ENCODE peak calls at places on chromosome 10, in eight cellular contexts. S is endothelial cell, Y is chondrocyte, P is natural killer cell, W is cardiac fibroblast, G is cardiac muscle cell, Q is sigmoid colon, E is astrocyte of the spinal cord. U is an unnamed sample.

GRCh38 chr10:28962768-28963167 is 285.4 kb downstream of the BAMBI start:
- DNase-seq in S (no peak), Y (no peak), P (no peak), W (no peak), G (no peak), Q (no peak), E (no peak), U (no peak)

GRCh38 chr10:119265691-119266090 is 58.3 kb downstream of the GRK5 start:
- DNase-seq in S (no peak), Y (peak), P (no peak), W (no peak), G (no peak), Q (no peak), E (no peak), U (no peak)

GRCh38 chr10:47360419-47361040 is 12.4 kb downstream of the RBP3 start:
- DNase-seq in S (no peak), Y (peak), P (no peak), W (no peak), G (no peak), Q (no peak), E (no peak), U (no peak)

GRCh38 chr10:129365767-129366400 is 101.2 kb upstream of the MGMT start:
- DNase-seq in S (no peak), Y (no peak), P (no peak), W (no peak), G (no peak), Q (no peak), E (no peak), U (no peak)

GRCh38 chr10:103501186-103501585 is 7.7 kb downstream of the NEURL1 start:
- DNase-seq in S (no peak), Y (peak), P (no peak), W (no peak), G (no peak), Q (no peak), E (no peak), U (no peak)

GRCh38 chr10:46092523-46093195 is 46.6 kb upstream of the MSMB start:
- DNase-seq in S (no peak), Y (no peak), P (no peak), W (no peak), G (no peak), Q (no peak), E (no peak), U (no peak)

GRCh38 chr10:104488046-104488832 is 134.6 kb downstream of the CFAP58 start:
- DNase-seq in S (no peak), Y (no peak), P (no peak), W (no peak), G (no peak), Q (no peak), E (no peak), U (no peak)

GRCh38 chr10:130352291-130352645 is 216.1 kb downstream of the GLRX3 start:
- DNase-seq in S (no peak), Y (peak), P (no peak), W (no peak), G (no peak), Q (no peak), E (no peak), U (no peak)

GRCh38 chr10:128095023-128095752 is 31.0 kb downstream of the MKI67 start:
- DNase-seq in S (no peak), Y (no peak), P (peak), W (no peak), G (no peak), Q (no peak), E (no peak), U (no peak)

DNA sequence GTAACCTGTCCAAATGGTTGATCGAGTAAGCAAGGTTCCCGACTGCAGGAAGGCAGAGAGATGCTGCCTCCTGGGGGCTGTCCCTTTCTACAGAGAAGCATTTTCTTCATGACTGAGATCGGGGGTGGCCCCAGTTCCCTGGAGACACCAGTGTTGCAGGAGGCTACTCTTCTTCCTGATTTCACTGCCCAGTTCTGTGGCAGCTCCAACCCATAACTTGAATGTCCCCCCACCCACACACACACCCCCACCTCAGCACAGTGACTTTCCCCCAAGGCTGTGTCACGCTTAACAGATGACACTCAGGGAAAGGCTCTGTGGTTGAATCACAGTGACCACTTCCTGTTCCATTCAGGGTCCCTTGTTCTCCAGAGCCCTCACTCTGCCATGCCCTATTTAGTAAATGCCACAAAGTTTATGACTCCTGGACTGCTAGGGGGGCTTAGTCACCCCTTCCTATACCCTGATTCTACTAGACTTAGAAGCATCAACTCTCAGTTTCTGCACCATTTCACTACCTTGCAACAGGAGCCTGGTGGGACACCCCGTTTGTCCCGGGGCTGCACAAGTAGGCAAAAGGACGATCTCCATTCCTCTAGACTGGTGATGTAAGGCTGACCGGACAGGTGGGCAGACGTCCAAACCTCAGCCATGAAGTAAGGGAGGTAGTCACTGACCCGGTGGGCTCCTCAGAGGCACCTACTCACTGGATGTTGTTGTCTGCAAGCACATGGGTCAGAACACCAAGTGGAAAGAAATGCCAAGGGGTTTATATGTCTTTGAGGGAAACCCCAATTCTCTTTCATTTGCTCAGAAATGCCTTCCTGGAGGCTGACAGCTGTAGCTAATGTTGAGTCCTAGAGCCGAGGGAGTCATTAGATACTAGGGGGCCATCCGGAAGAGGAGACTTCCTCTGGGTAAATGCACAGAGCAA is 31.3 kb upstream of the SMC3 start:
- DNase-seq in S (no peak), Y (no peak), P (peak), W (peak), G (peak), Q (no peak), E (peak), U (no peak)
- TF ChIP-seq CTCF in S (no peak), Y (peak), P (peak), W (peak), G (peak), Q (peak), E (peak), U (peak)

GRCh38 chr10:54800677-54801480 is at the start of gene PCDH15:
- DNase-seq in S (peak), Y (no peak), P (no peak), W (no peak), G (peak), Q (no peak), E (peak), U (no peak)
- TF ChIP-seq CTCF in S (no peak), Y (peak), P (no peak), W (no peak), G (peak), Q (no peak), E (peak), U (peak)

GRCh38 chr10:11881477-11882417 is 58.6 kb downstream of the PROSER2 start:
- DNase-seq in S (no peak), Y (peak), P (no peak), W (peak), G (no peak), Q (no peak), E (no peak), U (no peak)

GRCh38 chr10:11878776-11879175 is 55.6 kb downstream of the PROSER2 start:
- DNase-seq in S (no peak), Y (no peak), P (no peak), W (no peak), G (no peak), Q (peak), E (no peak), U (no peak)

GRCh38 chr10:11881028-11881476 is 57.9 kb downstream of the PROSER2 start:
- DNase-seq in S (no peak), Y (peak), P (no peak), W (no peak), G (no peak), Q (no peak), E (no peak), U (no peak)

GRCh38 chr10:11879387-11880168 is 56.4 kb downstream of the PROSER2 start:
- DNase-seq in S (no peak), Y (no peak), P (no peak), W (no peak), G (no peak), Q (peak), E (no peak), U (no peak)

GRCh38 chr10:11880169-11881027 is 57.2 kb downstream of the PROSER2 start:
- DNase-seq in S (no peak), Y (peak), P (no peak), W (no peak), G (no peak), Q (no peak), E (no peak), U (no peak)
- TF ChIP-seq CTCF in S (no peak), Y (no peak), P (no peak), W (no peak), G (no peak), Q (no peak), E (no peak), U (no peak)

DNA sequence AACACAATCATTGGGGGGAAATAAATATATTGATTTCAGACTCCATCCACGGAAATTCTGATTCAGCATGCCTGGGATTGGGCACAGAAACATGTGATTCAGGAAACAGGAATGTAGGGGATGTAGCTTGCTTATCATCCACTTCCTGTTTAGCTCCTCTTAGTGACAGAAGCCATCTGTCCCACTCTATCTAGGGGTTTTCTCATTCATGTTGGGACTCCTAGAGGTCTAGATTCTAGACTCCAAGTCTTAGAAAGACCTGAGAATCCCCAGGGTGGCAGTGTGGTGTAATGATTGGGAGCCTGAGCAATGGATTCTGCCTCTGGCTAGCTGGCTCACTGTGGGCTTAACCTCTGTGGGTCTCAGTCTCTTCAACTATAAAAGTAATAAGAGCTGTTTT is 67.9 kb downstream of the CDK1 start:
- DNase-seq in S (no peak), Y (no peak), P (no peak), W (peak), G (peak), Q (no peak), E (peak), U (no peak)
- TF ChIP-seq CTCF in S (no peak), Y (peak), P (no peak), W (no peak), G (peak), Q (no peak), E (no peak), U (no peak)

DNA sequence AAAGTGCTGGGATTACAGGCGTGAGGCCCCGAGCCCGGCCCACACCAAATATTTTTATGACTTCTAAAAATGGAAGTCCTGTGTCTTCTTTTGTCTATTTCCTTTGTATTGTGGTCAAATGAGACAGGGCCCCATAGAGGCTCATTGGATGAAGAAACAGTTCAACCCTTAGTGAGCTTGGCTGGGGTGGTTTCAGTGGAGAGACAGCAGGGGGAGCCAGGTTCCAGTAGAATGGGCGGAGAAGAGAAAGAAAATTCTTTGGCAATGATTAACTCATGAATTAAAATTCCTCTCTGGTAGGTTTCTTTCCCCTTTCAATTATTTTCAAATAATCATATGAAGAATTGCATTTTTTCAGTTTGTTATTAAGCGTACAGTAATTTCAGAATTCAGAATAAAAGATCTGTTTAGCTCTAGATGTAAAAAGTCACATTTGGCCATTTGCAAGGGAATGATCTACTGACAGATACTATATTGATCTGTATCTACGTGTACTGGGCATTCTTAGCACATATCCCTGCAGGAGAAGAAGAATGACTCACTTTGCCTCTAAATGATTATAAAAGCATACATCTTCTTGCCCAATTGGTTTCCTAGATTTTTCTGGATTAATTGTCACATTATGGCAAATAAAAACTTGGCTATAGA is 43.2 kb downstream of the PNLIPRP3 start:
- DNase-seq in S (peak), Y (no peak), P (no peak), W (no peak), G (no peak), Q (no peak), E (no peak), U (no peak)
- TF ChIP-seq CTCF in S (peak), Y (peak), P (no peak), W (no peak), G (peak), Q (no peak), E (peak), U (peak)

U was measured in progenitor cell of endocrine pancreas.